ENCODE peak calls at places on chromosomes 7 and 10, in six cellular contexts. P is cardiac muscle cell; K is A549; C is fibroblast of mammary gland; E is astrocyte of the spinal cord; I is CD8-positive, alpha-beta T cell. D is an unnamed sample.

GRCh38 chr7:150946826-150947750 is 31.0 kb downstream of the KCNH2 start:
- DNase-seq in P (no peak), K (no peak), C (no peak), E (no peak), I (no peak), D (no peak)

GRCh38 chr7:88141025-88141424 is 78.8 kb downstream of the SRI start:
- DNase-seq in P (no peak), K (no peak), C (no peak), E (no peak), I (no peak), D (no peak)

GRCh38 chr7:1569016-1569415 is 816 bp downstream of the PSMG3 start:
- DNase-seq in P (peak), K (peak), C (peak), E (peak), I (peak), D (no peak)

GRCh38 chr7:124752310-124752709 is 13.3 kb downstream of the GPR37 start:
- DNase-seq in P (no peak), K (no peak), C (no peak), E (peak), I (no peak), D (no peak)

GRCh38 chr7:142468871-142469652 is 211.2 kb upstream of the PRSS58 start:
- DNase-seq in P (no peak), K (no peak), C (no peak), E (no peak), I (no peak), D (no peak)

GRCh38 chr10:103856497-103857175 is 1.3 kb upstream of the SH3PXD2A start:
- DNase-seq in P (no peak), K (no peak), C (no peak), E (no peak), I (no peak), D (no peak)

GRCh38 chr10:8245131-8246117 is 190.9 kb downstream of the GATA3 start:
- DNase-seq in P (peak), K (no peak), C (no peak), E (no peak), I (no peak), D (peak)

GRCh38 chr10:70651661-70652060 is 20.6 kb upstream of the ADAMTS14 start:
- DNase-seq in P (no peak), K (peak), C (peak), E (no peak), I (no peak), D (no peak)

GRCh38 chr10:132876131-132876860 is 66.1 kb downstream of the CFAP46 start:
- DNase-seq in P (no peak), K (no peak), C (no peak), E (no peak), I (no peak), D (no peak)

GRCh38 chr7:87785368-87785995 is 90.7 kb downstream of the SLC25A40 start:
- DNase-seq in P (no peak), K (no peak), C (no peak), E (no peak), I (no peak), D (no peak)

GRCh38 chr10:77592946-77593636 is 44.5 kb downstream of the KCNMA1 start:
- DNase-seq in P (peak), K (peak), C (peak), E (peak), I (no peak), D (peak)

GRCh38 chr7:131164025-131164899 is 163.4 kb upstream of the MKLN1 start:
- DNase-seq in P (peak), K (peak), C (peak), E (peak), I (no peak), D (peak)

GRCh38 chr7:34138483-34138882 is 233.1 kb downstream of the BMPER start:
- DNase-seq in P (no peak), K (no peak), C (no peak), E (no peak), I (no peak), D (no peak)

GRCh38 chr7:37449621-37450020 is 957 bp upstream of the ELMO1 start:
- DNase-seq in P (no peak), K (no peak), C (no peak), E (no peak), I (no peak), D (no peak)

GRCh38 chr7:37446371-37446770 is 2.3 kb downstream of the ELMO1 start:
- DNase-seq in P (peak), K (no peak), C (no peak), E (no peak), I (no peak), D (no peak)

GRCh38 chr7:37450035-37450434 is 1.4 kb upstream of the ELMO1 start:
- DNase-seq in P (no peak), K (no peak), C (no peak), E (no peak), I (no peak), D (no peak)

GRCh38 chr7:37448057-37448636 is 517 bp downstream of the ELMO1 start:
- DNase-seq in P (no peak), K (no peak), C (no peak), E (no peak), I (peak), D (no peak)

GRCh38 chr7:37448637-37449331 is at the start of gene ELMO1:
- DNase-seq in P (peak), K (peak), C (peak), E (peak), I (peak), D (peak)
- TF ChIP-seq CTCF in P (peak), K (no peak), C (peak), E (peak), I (peak), D (peak)

GRCh38 chr10:5684318-5684970 is at the start of gene TASOR2:
- DNase-seq in P (peak), K (peak), C (peak), E (peak), I (peak), D (peak)
- TF ChIP-seq CTCF in P (no peak), K (no peak), C (no peak), E (no peak), I (no peak), D (no peak)

GRCh38 chr7:132516042-132516840 is 60.0 kb downstream of the PLXNA4 start:
- DNase-seq in P (peak), K (peak), C (peak), E (peak), I (no peak), D (peak)

GRCh38 chr7:132518839-132519173 is 57.5 kb downstream of the PLXNA4 start:
- DNase-seq in P (no peak), K (no peak), C (no peak), E (no peak), I (no peak), D (no peak)

GRCh38 chr7:132520591-132520990 is 55.7 kb downstream of the PLXNA4 start:
- DNase-seq in P (no peak), K (no peak), C (no peak), E (no peak), I (no peak), D (no peak)

GRCh38 chr7:132519936-132520335 is 56.3 kb downstream of the PLXNA4 start:
- DNase-seq in P (peak), K (no peak), C (no peak), E (peak), I (no peak), D (no peak)

DNA sequence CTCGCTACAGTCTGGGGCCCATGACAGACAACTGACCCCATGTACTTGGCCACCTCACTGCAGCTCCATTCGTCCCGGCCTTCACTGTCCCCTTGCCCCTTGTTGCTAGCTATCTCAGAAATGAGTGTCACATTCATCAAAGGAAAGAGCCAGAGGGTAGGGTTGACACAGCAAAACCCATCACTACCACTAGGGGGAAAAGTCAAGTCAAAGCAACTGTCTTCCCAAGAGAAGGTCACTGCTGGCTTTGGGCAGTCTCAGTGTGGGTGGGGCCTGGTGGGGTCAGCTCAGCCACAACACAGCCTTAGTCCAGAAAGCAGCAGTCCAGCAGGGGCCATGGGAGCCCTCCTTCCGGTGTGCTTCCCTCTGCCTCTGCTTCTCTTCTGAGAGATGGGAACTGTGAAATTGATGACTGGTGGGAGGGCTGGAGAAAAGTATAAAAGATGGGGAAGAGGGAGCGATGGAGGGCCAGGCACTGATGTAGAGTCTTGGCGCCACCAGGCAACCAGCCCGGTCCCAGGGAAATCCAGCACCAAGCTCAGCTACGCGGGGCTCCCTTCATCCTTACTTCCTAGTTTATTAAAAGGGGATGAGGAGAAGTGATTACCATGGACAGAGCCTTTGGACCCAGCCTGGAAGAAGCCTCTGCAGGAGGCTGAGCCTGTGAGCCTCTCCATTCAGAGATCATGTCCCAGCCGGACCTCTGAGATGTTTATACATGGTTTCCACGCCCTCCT is 58.0 kb downstream of the PLXNA4 start:
- DNase-seq in P (no peak), K (peak), C (peak), E (no peak), I (no peak), D (no peak)
- TF ChIP-seq CTCF in P (peak), K (peak), C (peak), E (peak), I (peak), D (peak)

GRCh38 chr10:60914676-60915075 is 29.3 kb downstream of the RHOBTB1 start:
- DNase-seq in P (peak), K (no peak), C (peak), E (peak), I (no peak), D (peak)

GRCh38 chr10:60913657-60914056 is 30.3 kb downstream of the RHOBTB1 start:
- DNase-seq in P (no peak), K (no peak), C (no peak), E (no peak), I (no peak), D (no peak)

GRCh38 chr10:60913091-60913490 is 30.9 kb downstream of the RHOBTB1 start:
- DNase-seq in P (no peak), K (no peak), C (no peak), E (no peak), I (no peak), D (no peak)

GRCh38 chr10:60917331-60918280 is 26.4 kb downstream of the RHOBTB1 start:
- DNase-seq in P (no peak), K (no peak), C (peak), E (peak), I (no peak), D (no peak)

DNA sequence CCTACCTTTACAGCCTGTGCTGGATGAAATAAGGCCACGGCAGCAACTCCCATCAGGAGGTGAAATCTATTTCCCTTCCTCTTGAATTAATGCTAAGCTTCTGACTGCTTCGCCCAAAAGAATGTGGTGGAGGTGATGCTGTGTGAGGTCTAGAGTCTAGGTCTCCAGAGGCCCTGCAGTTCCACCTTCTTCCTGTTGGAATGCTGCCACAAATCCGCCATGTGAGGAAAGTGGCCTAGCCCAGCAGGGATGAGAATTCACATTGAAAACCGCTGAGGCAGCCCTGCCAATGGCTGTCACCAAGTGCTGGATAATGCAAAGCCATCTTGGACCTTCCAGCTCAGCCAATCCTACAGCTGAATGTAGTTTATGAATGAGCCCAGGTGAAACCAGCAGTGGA is 28.0 kb downstream of the RHOBTB1 start:
- DNase-seq in P (no peak), K (peak), C (no peak), E (no peak), I (no peak), D (no peak)
- TF ChIP-seq CTCF in P (no peak), K (no peak), C (peak), E (no peak), I (no peak), D (peak)